ENCODE peak calls at places on chromosome 14, in eight cellular contexts. P, V, B, O, H, F, J and S are unnamed samples.

GRCh38 chr14:59484611-59485174 is 376 bp downstream of the JKAMP start:
- DNase-seq in O (no peak), B (no peak), F (no peak), V (no peak), H (no peak), J (peak; percentile 9), P (no peak), S (no peak)

GRCh38 chr14:103045387-103045869 is 11.9 kb downstream of the CDC42BPB start:
- DNase-seq in F (no peak), H (peak; percentile 20), V (no peak), O (no peak), B (no peak), J (no peak), P (no peak), S (no peak)

GRCh38 chr14:60563113-60563512 is 54.2 kb downstream of the SIX6 start:
- DNase-seq in V (no peak), P (no peak), H (no peak), F (no peak), J (no peak), O (no peak), B (no peak), S (no peak)

GRCh38 chr14:41605550-41606248 is 977 bp upstream of the LRFN5 start:
- DNase-seq in O (no peak), B (no peak), H (no peak), J (no peak), P (peak; percentile 27), F (no peak), V (no peak), S (no peak)

GRCh38 chr14:72515779-72516770 is 377.8 kb downstream of the DPF3 start:
- DNase-seq in J (no peak), H (peak; percentile 22), B (no peak), O (no peak), P (no peak), V (peak; percentile 39), F (no peak), S (no peak)

GRCh38 chr14:88323086-88323519 is at the start of gene KCNK10:
- DNase-seq in H (no peak), J (no peak), F (no peak), P (no peak), O (no peak), B (no peak), V (no peak), S (no peak)

GRCh38 chr14:69861170-69861569 is 18.0 kb upstream of the SMOC1 start:
- DNase-seq in B (no peak), J (no peak), V (no peak), P (no peak), F (no peak), O (no peak), H (no peak), S (no peak)

GRCh38 chr14:51682411-51682810 is 30.7 kb downstream of the FRMD6 start:
- DNase-seq in O (no peak), V (no peak), B (no peak), J (no peak), H (no peak), P (no peak), F (no peak), S (no peak)

GRCh38 chr14:68543516-68543915 is 249.4 kb downstream of the ZFP36L1 start:
- DNase-seq in P (no peak), O (no peak), J (no peak), F (no peak), H (no peak), V (no peak), B (no peak), S (no peak)

GRCh38 chr14:68541128-68541896 is 251.6 kb downstream of the ZFP36L1 start:
- DNase-seq in P (no peak), J (no peak), V (no peak), B (no peak), H (no peak), O (no peak), F (no peak), S (no peak)

GRCh38 chr14:68542346-68542745 is 250.5 kb downstream of the ZFP36L1 start:
- DNase-seq in B (no peak), P (no peak), H (no peak), F (no peak), J (no peak), O (no peak), V (no peak), S (no peak)

GRCh38 chr14:68546839-68547238 is 246.0 kb downstream of the ZFP36L1 start:
- DNase-seq in O (no peak), V (no peak), B (no peak), J (no peak), P (peak; percentile 50), F (no peak), H (no peak), S (no peak)

DNA sequence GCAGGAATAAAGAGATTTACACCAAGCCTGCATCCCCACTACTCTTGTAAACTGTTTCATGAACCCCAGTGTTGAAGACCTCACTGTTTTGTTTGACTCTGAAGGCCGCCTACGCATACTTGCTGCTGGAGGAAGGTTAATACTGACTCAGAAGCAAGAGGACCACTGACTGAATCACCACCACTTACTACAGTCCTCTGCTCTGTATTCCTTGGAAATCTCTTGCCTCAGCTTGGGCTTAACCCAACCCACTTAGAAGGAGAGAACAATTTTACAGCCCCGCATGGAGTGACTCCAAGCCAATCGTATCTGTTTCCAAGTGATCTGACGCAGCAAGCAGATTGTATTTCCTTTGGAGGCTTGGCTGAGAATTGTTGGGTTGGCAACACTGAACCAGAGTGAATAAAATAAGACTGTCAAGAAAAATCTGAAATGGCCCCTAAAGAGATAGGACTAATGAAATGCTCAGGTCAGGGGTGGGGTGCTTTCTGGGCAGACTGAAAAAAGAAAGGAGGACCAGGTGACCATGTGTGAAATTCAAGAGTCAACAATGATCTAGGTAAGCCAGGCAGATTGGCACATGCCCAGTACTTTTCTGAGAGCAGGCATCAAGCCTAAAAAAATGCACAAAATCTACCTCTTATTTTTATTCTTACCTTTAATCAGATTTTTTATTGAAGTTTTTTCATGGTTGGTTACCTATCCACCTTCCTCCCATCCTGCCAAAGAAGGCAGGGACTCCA is 248.5 kb downstream of the ZFP36L1 start:
- DNase-seq in F (no peak), B (peak; percentile 51), O (peak; percentile 30), J (no peak), P (peak; percentile 90), H (no peak), V (peak; percentile 87), S (no peak)
- TF ChIP-seq POLR2A in F (no peak), B (no peak), O (no peak), J (no peak), P (peak; percentile 56), H (no peak), V (peak; percentile 41), S (no peak)

GRCh38 chr14:94317259-94317658 is 5.9 kb downstream of the SERPINA6 start:
- DNase-seq in J (no peak), P (no peak), B (no peak), F (no peak), H (no peak), V (peak; percentile 46), O (no peak), S (no peak)

GRCh38 chr14:94321421-94322271 is 1.5 kb downstream of the SERPINA6 start:
- DNase-seq in O (no peak), J (no peak), P (no peak), B (no peak), V (no peak), H (no peak), F (no peak), S (no peak)

GRCh38 chr14:94320243-94320642 is 2.9 kb downstream of the SERPINA6 start:
- DNase-seq in P (no peak), J (no peak), O (no peak), V (peak; percentile 22), H (peak; percentile 8), B (no peak), F (no peak), S (no peak)

GRCh38 chr14:94328196-94328595 is 5.1 kb upstream of the SERPINA6 start:
- DNase-seq in B (no peak), F (no peak), V (no peak), P (no peak), J (no peak), H (no peak), O (no peak), S (no peak)

GRCh38 chr14:94322648-94323570 is at the start of gene SERPINA6:
- DNase-seq in J (no peak), B (no peak), H (no peak), V (peak; percentile 63), F (no peak), O (no peak), P (no peak), S (no peak)
- TF ChIP-seq POLR2A in J (no peak), B (no peak), H (no peak), V (peak; percentile 46), F (no peak), O (no peak), P (no peak), S (no peak)

GRCh38 chr14:21026251-21026987 is 1.6 kb upstream of the NDRG2 start:
- DNase-seq in O (no peak), J (no peak), H (no peak), V (no peak), B (peak; percentile 70), P (no peak), F (no peak), S (no peak)

GRCh38 chr14:21025374-21026151 is 702 bp upstream of the NDRG2 start:
- DNase-seq in F (peak; percentile 94), P (peak; percentile 95), H (no peak), O (peak; percentile 53), J (no peak), B (peak; percentile 79), V (peak; percentile 69), S (no peak)

GRCh38 chr14:21023174-21023573 is 1.7 kb downstream of the NDRG2 start:
- DNase-seq in O (no peak), F (no peak), J (no peak), B (no peak), H (no peak), V (no peak), P (no peak), S (no peak)

GRCh38 chr14:21023817-21024667 is 819 bp downstream of the NDRG2 start:
- DNase-seq in B (no peak), O (peak; percentile 30), J (no peak), P (no peak), F (no peak), H (no peak), V (no peak), S (no peak)

DNA sequence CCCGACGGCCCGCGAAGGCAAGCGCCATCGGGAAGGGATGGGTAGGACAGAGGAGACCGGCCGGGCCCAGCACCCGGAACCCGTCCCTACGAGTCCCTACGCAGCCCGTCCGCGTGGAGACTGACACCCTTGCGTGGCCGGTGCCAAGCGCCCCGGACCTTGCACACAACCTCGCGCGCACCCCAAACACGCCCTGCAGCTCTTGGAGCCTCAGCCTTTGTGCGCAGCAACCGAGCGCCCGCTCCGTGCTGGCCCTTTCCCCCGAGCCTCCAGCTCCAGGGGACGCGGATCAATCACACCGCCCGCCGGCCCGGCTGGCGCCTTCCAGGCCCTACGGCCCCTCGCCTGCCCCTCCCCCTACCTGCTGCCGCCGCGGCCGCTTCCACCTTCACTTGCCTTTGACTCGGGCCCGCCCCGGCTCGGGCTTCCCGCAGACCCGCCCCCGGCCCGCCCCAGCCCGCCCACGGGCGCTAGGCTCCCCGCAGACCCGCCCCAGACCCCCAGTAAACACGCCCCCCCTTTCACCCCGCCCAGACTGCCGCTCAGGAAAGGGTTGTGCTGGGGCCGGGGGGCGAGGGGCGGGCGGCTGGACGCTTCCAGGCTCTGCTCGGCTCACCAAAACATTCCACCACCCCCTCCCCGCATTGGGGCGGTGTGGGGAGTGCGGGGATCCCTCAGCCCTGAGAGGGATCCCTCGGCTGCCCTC is at the start of gene NDRG2:
- DNase-seq in V (peak; percentile 88), B (peak; percentile 84), J (peak; percentile 27), O (peak; percentile 85), H (peak; percentile 72), P (peak; percentile 88), F (peak; percentile 93), S (peak; percentile 52)
- TF ChIP-seq POLR2A in V (peak; percentile 62), B (peak; percentile 47), J (no peak), O (peak; percentile 65), H (no peak), P (peak; percentile 68), F (peak; percentile 74), S (no peak)

GRCh38 chr14:39114073-39114838 is at the start of gene GEMIN2:
- DNase-seq in J (peak; percentile 79), H (peak; percentile 95), V (peak; percentile 96), B (peak; percentile 89), F (peak; percentile 95), P (peak; percentile 93), O (peak; percentile 93), S (peak; percentile 95)
- TF ChIP-seq POLR2A in J (peak; percentile 83), H (peak; percentile 80), V (peak; percentile 56), B (no peak), F (peak; percentile 52), P (peak; percentile 55), O (peak; percentile 81), S (peak; percentile 91)